ENCODE peak calls at places on chromosome 6, in six cellular contexts. One of them, this sample, is unnamed.

GRCh38 chr6:137928286-137928685 is 61.2 kb downstream of the TNFAIP3 start:
- DNase-seq in PC-9: no peak
- DNase-seq in tibial artery: no peak
- DNase-seq in CD4-positive, alpha-beta T cell: no peak
- DNase-seq in astrocyte: no peak
- DNase-seq in heart right ventricle: no peak
- DNase-seq in this sample: no peak

GRCh38 chr6:122839477-122839876 is 50.4 kb downstream of the SMPDL3A start:
- DNase-seq in CD4-positive, alpha-beta T cell: no peak
- DNase-seq in heart right ventricle: peak; percentile 42
- DNase-seq in astrocyte: peak; percentile 5
- DNase-seq in tibial artery: no peak
- DNase-seq in PC-9: peak; percentile 54
- DNase-seq in this sample: peak; percentile 83

GRCh38 chr6:75412937-75413662 is 80.5 kb downstream of the FILIP1 start:
- DNase-seq in PC-9: no peak
- DNase-seq in heart right ventricle: no peak
- DNase-seq in tibial artery: no peak
- DNase-seq in CD4-positive, alpha-beta T cell: no peak
- DNase-seq in astrocyte: peak; percentile 92
- DNase-seq in this sample: no peak

GRCh38 chr6:150409576-150410066 is 40.8 kb downstream of the IYD start:
- DNase-seq in PC-9: no peak
- DNase-seq in CD4-positive, alpha-beta T cell: no peak
- DNase-seq in astrocyte: no peak
- DNase-seq in tibial artery: peak; percentile 76
- DNase-seq in heart right ventricle: peak; percentile 79
- DNase-seq in this sample: peak; percentile 62

GRCh38 chr6:34901930-34902329 is 12.9 kb downstream of the ANKS1A start:
- DNase-seq in heart right ventricle: no peak
- DNase-seq in tibial artery: no peak
- DNase-seq in PC-9: no peak
- DNase-seq in astrocyte: peak; percentile 69
- DNase-seq in CD4-positive, alpha-beta T cell: no peak
- DNase-seq in this sample: no peak

GRCh38 chr6:136719280-136720044 is 72.8 kb downstream of the MAP3K5 start:
- DNase-seq in PC-9: no peak
- DNase-seq in CD4-positive, alpha-beta T cell: no peak
- DNase-seq in heart right ventricle: no peak
- DNase-seq in astrocyte: no peak
- DNase-seq in tibial artery: no peak
- DNase-seq in this sample: no peak

GRCh38 chr6:7730852-7731251 is 5.0 kb downstream of the BMP6 start:
- DNase-seq in tibial artery: no peak
- DNase-seq in CD4-positive, alpha-beta T cell: no peak
- DNase-seq in PC-9: peak; percentile 30
- DNase-seq in heart right ventricle: no peak
- DNase-seq in astrocyte: peak; percentile 83
- DNase-seq in this sample: no peak

GRCh38 chr6:7411328-7411727 is 21.7 kb downstream of the RIOK1 start:
- DNase-seq in heart right ventricle: no peak
- DNase-seq in tibial artery: no peak
- DNase-seq in PC-9: no peak
- DNase-seq in CD4-positive, alpha-beta T cell: no peak
- DNase-seq in astrocyte: no peak
- DNase-seq in this sample: no peak

GRCh38 chr6:15363523-15364400 is 117.9 kb downstream of the JARID2 start:
- DNase-seq in heart right ventricle: no peak
- DNase-seq in CD4-positive, alpha-beta T cell: no peak
- DNase-seq in PC-9: no peak
- DNase-seq in astrocyte: no peak
- DNase-seq in tibial artery: no peak
- DNase-seq in this sample: peak; percentile 27

DNA sequence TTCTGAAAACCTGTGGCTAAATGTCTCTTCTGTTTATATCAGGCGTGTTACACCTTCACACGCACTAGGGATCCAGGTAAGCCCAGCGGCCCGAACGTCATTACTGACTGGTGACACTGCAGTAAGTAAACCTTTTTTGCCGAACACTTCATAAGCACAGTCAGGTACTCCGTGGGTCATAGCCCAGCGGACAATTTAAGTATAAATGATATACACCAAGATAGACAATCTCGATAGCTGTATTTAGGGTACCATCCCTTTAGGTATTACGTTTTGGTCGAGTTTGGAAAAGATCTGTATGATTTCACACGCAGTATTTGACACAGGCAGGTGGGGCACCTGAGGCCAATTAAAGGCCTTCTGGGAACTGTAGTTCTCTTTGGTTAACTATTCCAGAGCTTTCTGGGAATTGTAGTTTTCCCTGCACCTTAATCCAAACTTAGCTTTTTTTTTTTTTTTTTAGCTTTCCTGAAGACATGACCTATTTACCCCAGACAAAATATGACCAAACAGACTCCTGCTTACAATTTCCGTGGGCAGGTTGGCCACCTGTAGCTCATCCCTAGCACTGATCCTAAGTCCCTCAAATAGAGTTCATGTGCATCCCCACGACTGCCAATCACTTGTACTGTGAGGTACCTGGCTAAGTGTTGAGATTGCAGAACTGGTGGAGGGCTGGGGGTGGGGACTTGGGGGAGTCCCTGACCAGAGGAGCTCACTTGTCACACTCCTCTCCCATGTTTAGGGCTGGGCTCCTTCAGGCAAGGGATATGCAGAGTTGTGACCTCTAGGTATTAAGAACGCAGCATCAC is 908 bp upstream of the EHMT2 start:
- DNase-seq in astrocyte: peak; percentile 32
- DNase-seq in PC-9: peak; percentile 21
- DNase-seq in CD4-positive, alpha-beta T cell: peak; percentile 52
- DNase-seq in heart right ventricle: no peak
- DNase-seq in tibial artery: no peak
- DNase-seq in this sample: peak; percentile 63
- TF ChIP-seq CTCF in astrocyte: no peak
- TF ChIP-seq CTCF in PC-9: no peak
- TF ChIP-seq CTCF in CD4-positive, alpha-beta T cell: no peak
- TF ChIP-seq CTCF in heart right ventricle: no peak
- TF ChIP-seq CTCF in tibial artery: no peak
- TF ChIP-seq CTCF in this sample: no peak

DNA sequence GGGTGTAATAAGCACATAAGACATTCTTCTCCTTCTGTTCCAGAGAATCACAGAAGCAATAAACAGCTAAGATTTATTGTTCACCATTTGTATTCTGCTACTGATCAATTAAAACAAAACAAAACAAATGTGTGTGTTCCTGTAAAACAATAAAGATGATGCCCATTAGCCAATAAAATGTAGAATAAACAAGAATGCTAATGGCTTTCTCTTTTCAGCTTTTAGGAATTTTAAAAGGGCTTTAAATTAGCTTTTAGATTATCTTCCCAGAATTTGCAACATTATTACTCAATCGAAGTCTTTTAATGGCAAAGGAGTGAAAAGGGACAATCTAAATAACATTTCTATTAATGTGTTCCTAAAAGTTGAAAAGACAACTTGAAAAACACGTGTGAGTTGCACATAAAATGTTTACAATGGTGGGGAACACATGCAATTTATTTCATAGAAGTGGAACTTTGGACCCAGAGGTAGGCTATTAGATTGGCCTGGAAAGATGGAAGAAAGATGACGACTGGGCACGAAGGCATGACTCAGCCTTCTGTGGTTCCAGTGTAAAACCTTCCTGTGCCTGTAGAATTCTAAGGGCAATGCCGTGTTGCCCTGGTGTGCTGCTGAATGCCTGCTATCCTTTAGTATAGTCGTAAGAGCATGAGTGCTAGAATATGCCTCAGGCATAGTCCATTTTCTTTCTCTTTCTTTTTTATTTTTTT is 29.0 kb upstream of the DEK start:
- DNase-seq in tibial artery: no peak
- DNase-seq in astrocyte: peak; percentile 22
- DNase-seq in CD4-positive, alpha-beta T cell: no peak
- DNase-seq in heart right ventricle: no peak
- DNase-seq in PC-9: peak; percentile 8
- DNase-seq in this sample: peak; percentile 47
- H3K27me3 ChIP-seq in tibial artery: no peaks in the 10 kb centered on the region
- H3K27me3 ChIP-seq in astrocyte: no peaks in the 10 kb centered on the region
- H3K27me3 ChIP-seq in CD4-positive, alpha-beta T cell: no peaks in the 10 kb centered on the region
- H3K27me3 ChIP-seq in heart right ventricle: no peaks in the 10 kb centered on the region
- H3K27me3 ChIP-seq in PC-9: no peaks in the 10 kb centered on the region
- H3K27me3 ChIP-seq in this sample: no peaks in the 10 kb centered on the region

DNA sequence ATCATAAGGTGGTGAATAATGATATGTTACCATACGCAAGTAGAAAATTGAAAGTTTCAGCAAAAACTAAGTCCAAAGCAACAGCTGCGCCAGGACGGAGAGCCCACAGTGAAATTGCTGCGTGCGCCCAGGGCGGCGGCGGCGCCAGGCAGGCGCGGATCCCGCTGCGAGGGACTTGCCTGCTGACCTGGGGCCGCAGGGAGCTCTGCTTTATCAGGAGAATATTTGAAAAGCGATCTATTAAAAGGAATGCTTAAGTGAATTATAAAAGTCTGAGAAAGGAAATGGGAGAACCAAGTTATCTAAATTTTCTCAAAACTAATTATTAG is 85.4 kb downstream of the THBS2 start:
- DNase-seq in tibial artery: no peak
- DNase-seq in CD4-positive, alpha-beta T cell: no peak
- DNase-seq in heart right ventricle: no peak
- DNase-seq in PC-9: no peak
- DNase-seq in astrocyte: no peak
- DNase-seq in this sample: no peak
- H3K9me3 ChIP-seq in tibial artery: no peaks in the 10 kb centered on the region
- H3K9me3 ChIP-seq in CD4-positive, alpha-beta T cell: no peaks in the 10 kb centered on the region
- H3K9me3 ChIP-seq in heart right ventricle: no peaks in the 10 kb centered on the region
- H3K9me3 ChIP-seq in PC-9: no peaks in the 10 kb centered on the region
- H3K9me3 ChIP-seq in astrocyte: no peaks in the 10 kb centered on the region
- H3K9me3 ChIP-seq in this sample: no peaks in the 10 kb centered on the region

GRCh38 chr6:107419747-107420146 is 39.6 kb downstream of the PDSS2 start:
- DNase-seq in CD4-positive, alpha-beta T cell: no peak
- DNase-seq in tibial artery: no peak
- DNase-seq in heart right ventricle: no peak
- DNase-seq in astrocyte: no peak
- DNase-seq in PC-9: no peak
- DNase-seq in this sample: no peak

GRCh38 chr6:107416179-107416578 is 43.2 kb downstream of the PDSS2 start:
- DNase-seq in heart right ventricle: no peak
- DNase-seq in astrocyte: no peak
- DNase-seq in CD4-positive, alpha-beta T cell: no peak
- DNase-seq in tibial artery: no peak
- DNase-seq in PC-9: no peak
- DNase-seq in this sample: no peak

GRCh38 chr6:107414246-107414645 is 45.1 kb downstream of the PDSS2 start:
- DNase-seq in heart right ventricle: no peak
- DNase-seq in CD4-positive, alpha-beta T cell: no peak
- DNase-seq in tibial artery: no peak
- DNase-seq in PC-9: no peak
- DNase-seq in astrocyte: no peak
- DNase-seq in this sample: no peak

GRCh38 chr6:107421696-107422256 is 37.6 kb downstream of the PDSS2 start:
- DNase-seq in PC-9: no peak
- DNase-seq in tibial artery: no peak
- DNase-seq in CD4-positive, alpha-beta T cell: no peak
- DNase-seq in heart right ventricle: no peak
- DNase-seq in astrocyte: no peak
- DNase-seq in this sample: no peak

GRCh38 chr6:107418118-107418517 is 41.2 kb downstream of the PDSS2 start:
- DNase-seq in CD4-positive, alpha-beta T cell: no peak
- DNase-seq in heart right ventricle: no peak
- DNase-seq in astrocyte: no peak
- DNase-seq in tibial artery: no peak
- DNase-seq in PC-9: no peak
- DNase-seq in this sample: no peak
- TF ChIP-seq CTCF in CD4-positive, alpha-beta T cell: no peak
- TF ChIP-seq CTCF in heart right ventricle: no peak
- TF ChIP-seq CTCF in astrocyte: peak; percentile 18
- TF ChIP-seq CTCF in tibial artery: no peak
- TF ChIP-seq CTCF in PC-9: no peak
- TF ChIP-seq CTCF in this sample: no peak

This sample was measured in colonic mucosa.